ENCODE peak calls at places on chromosomes 5 and 9, in seven cellular contexts. Z is A549, I is tibial nerve, V is GM12878, C is HepG2, G is stomach, M is ovary. H is an unnamed sample.

GRCh38 chr5:16417392-16418074 is 48.1 kb downstream of the ZNF622 start:
- DNase-seq in Z (no peak), I (no peak), V (no peak), C (no peak), G (no peak), M (no peak), H (no peak)

GRCh38 chr5:3789519-3790193 is 194.0 kb downstream of the IRX1 start:
- DNase-seq in Z (no peak), I (no peak), V (no peak), C (no peak), G (no peak), M (no peak), H (no peak)

GRCh38 chr5:149053027-149053705 is 9.7 kb downstream of the SH3TC2 start:
- DNase-seq in Z (no peak), I (no peak), V (no peak), C (no peak), G (no peak), M (no peak), H (no peak)

GRCh38 chr5:45643051-45643450 is 53.1 kb downstream of the HCN1 start:
- DNase-seq in Z (no peak), I (no peak), V (no peak), C (no peak), G (no peak), M (no peak), H (no peak)

GRCh38 chr5:126884269-126884819 is 107.4 kb downstream of the LMNB1 start:
- DNase-seq in Z (no peak), I (no peak), V (no peak), C (no peak), G (no peak), M (no peak), H (no peak)

GRCh38 chr5:134993161-134993560 is 25.5 kb downstream of the CATSPER3 start:
- DNase-seq in Z (no peak), I (no peak), V (no peak), C (no peak), G (no peak), M (no peak), H (no peak)

GRCh38 chr9:98251554-98251953 is 3.9 kb downstream of the TBC1D2 start:
- DNase-seq in Z (peak; percentile 80), I (no peak), V (no peak), C (no peak), G (no peak), M (no peak), H (peak; percentile 40)

GRCh38 chr5:456351-457194 is 13.6 kb downstream of the EXOC3 start:
- DNase-seq in Z (no peak), I (no peak), V (no peak), C (no peak), G (peak; percentile 15), M (no peak), H (peak; percentile 58)

GRCh38 chr5:53031695-53032096 is 42.5 kb downstream of the ITGA2 start:
- DNase-seq in Z (peak; percentile 49), I (no peak), V (no peak), C (peak; percentile 89), G (no peak), M (no peak), H (no peak)

GRCh38 chr5:43627028-43627427 is 24.0 kb downstream of the NNT start:
- DNase-seq in Z (peak; percentile 68), I (peak; percentile 38), V (no peak), C (peak; percentile 70), G (no peak), M (no peak), H (no peak)

GRCh38 chr9:87123830-87124229 is 176.5 kb upstream of the GAS1 start:
- DNase-seq in Z (no peak), I (no peak), V (no peak), C (no peak), G (no peak), M (no peak), H (no peak)

GRCh38 chr9:99023229-99023628 is 79.5 kb downstream of the COL15A1 start:
- DNase-seq in Z (no peak), I (no peak), V (no peak), C (no peak), G (no peak), M (no peak), H (no peak)

GRCh38 chr9:23663946-23664345 is 162.1 kb downstream of the ELAVL2 start:
- DNase-seq in Z (no peak), I (no peak), V (no peak), C (no peak), G (no peak), M (no peak), H (no peak)

GRCh38 chr5:135350536-135350935 is 48.5 kb downstream of the MACROH2A1 start:
- DNase-seq in Z (no peak), I (no peak), V (no peak), C (no peak), G (no peak), M (no peak), H (no peak)

GRCh38 chr9:130333041-130334040 is 67.8 kb downstream of the HMCN2 start:
- DNase-seq in Z (no peak), I (no peak), V (no peak), C (no peak), G (no peak), M (no peak), H (peak; percentile 69)

GRCh38 chr5:1329111-1329579 is 15.8 kb downstream of the CLPTM1L start:
- DNase-seq in Z (no peak), I (no peak), V (no peak), C (no peak), G (no peak), M (no peak), H (no peak)

GRCh38 chr9:134215709-134216448 is 51.5 kb upstream of the RNU6ATAC start:
- DNase-seq in Z (no peak), I (no peak), V (no peak), C (peak; percentile 43), G (peak; percentile 40), M (peak; percentile 35), H (no peak)

GRCh38 chr5:149497357-149497756 is 53.9 kb downstream of the CSNK1A1 start:
- DNase-seq in Z (no peak), I (no peak), V (no peak), C (no peak), G (no peak), M (no peak), H (no peak)

GRCh38 chr9:80117031-80117430 is 545.3 kb downstream of the TLE4 start:
- DNase-seq in Z (no peak), I (no peak), V (no peak), C (no peak), G (no peak), M (no peak), H (no peak)

GRCh38 chr5:169933624-169934023 is 46.7 kb downstream of the INSYN2B start:
- DNase-seq in Z (no peak), I (no peak), V (no peak), C (no peak), G (no peak), M (no peak), H (no peak)

GRCh38 chr9:123686131-123686848 is 243.6 kb downstream of the DENND1A start:
- DNase-seq in Z (no peak), I (peak; percentile 8), V (no peak), C (no peak), G (no peak), M (no peak), H (peak; percentile 29)

GRCh38 chr9:23622396-23622795 is 203.6 kb downstream of the ELAVL2 start:
- DNase-seq in Z (no peak), I (no peak), V (no peak), C (no peak), G (no peak), M (no peak), H (no peak)

GRCh38 chr5:58717303-58718012 is 134.6 kb downstream of the RAB3C start:
- DNase-seq in Z (no peak), I (no peak), V (no peak), C (no peak), G (no peak), M (no peak), H (no peak)

GRCh38 chr5:10572451-10572850 is 8.6 kb downstream of the ANKRD33B start:
- DNase-seq in Z (no peak), I (no peak), V (no peak), C (no peak), G (peak; percentile 17), M (no peak), H (no peak)

GRCh38 chr5:108773330-108773729 is 25.6 kb downstream of the FER start:
- DNase-seq in Z (no peak), I (no peak), V (no peak), C (no peak), G (no peak), M (no peak), H (no peak)

DNA sequence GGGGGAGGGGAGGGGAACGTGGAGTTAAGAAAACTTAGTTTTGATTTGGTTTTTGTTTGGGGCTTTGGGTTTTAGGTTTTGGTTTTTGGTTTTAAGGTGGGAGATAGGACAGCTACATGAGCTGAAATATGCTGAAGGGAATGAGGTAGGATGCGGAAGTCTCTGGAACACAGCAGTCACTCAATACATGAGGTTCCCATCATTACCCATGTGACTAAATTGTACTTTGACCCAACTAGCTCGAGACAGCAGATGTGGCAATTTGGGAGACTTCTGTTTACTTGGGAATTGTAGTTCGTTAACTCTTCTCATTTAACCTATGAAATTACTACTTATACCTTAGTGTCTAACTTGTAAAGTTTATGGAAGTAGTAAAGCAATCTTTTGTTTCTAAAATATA is 124.2 kb downstream of the TLE1 start:
- DNase-seq in Z (no peak), I (no peak), V (no peak), C (peak; percentile 48), G (no peak), M (no peak), H (no peak)
- H3K9me3 ChIP-seq in Z (no peaks in the 10 kb centered on the region), I (no peaks in the 10 kb centered on the region), V (no peaks in the 10 kb centered on the region), C (no peaks in the 10 kb centered on the region), G (no peaks in the 10 kb centered on the region), M (no peaks in the 10 kb centered on the region), H (no peaks in the 10 kb centered on the region)

GRCh38 chr9:3848445-3849114 is 322.8 kb upstream of the RFX3 start:
- DNase-seq in Z (no peak), I (no peak), V (no peak), C (peak; percentile 4), G (no peak), M (no peak), H (no peak)
- TF ChIP-seq EP300 in Z (no peak), I (no peak), V (no peak), C (no peak), G (no peak), M (no peak), H (no peak)

DNA sequence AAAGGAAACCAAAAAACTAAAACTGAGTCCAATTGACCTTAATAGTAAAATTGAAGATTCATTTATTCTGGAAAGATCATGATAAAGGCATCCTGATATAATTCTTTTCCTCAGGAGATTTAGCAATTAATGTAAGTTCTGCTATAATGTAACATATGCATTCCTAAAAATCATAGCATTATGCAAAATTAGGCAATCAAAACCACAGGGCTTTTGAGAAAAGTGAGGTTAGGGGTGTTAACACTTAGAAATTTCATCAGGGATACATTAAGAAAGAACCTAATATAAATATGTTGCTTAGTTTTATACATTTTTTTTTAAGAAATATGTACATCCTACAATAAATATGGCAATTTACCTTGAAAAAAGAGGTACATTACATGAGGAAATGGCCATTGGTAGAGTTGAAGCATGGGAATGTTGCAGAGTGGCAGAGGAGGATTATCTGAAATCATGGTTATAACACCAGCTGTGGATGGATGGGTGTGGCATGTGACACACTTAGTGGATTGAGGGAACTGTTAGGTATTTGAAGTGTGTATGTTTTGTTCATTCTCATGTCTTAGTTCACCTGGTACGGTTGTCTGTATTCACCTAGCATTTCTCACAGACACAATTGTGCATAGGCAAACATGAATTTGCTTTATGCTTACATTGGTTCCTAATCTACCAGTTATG is 51.1 kb downstream of the CCNH start:
- DNase-seq in Z (no peak), I (no peak), V (no peak), C (no peak), G (no peak), M (no peak), H (no peak)
- TF ChIP-seq POLR2A in Z (no peak), I (no peak), V (no peak), C (no peak), G (no peak), M (no peak), H (no peak)

GRCh38 chr5:68932830-68933434 is 160.9 kb upstream of the SLC30A5 start:
- DNase-seq in Z (no peak), I (no peak), V (no peak), C (no peak), G (no peak), M (no peak), H (no peak)
- H3K9me3 ChIP-seq in Z (peaks cover 9% of the 10 kb centered on the region), I (no peaks in the 10 kb centered on the region), V (peaks cover 5% of the 10 kb centered on the region), C (peaks cover 20% of the 10 kb centered on the region), G (peaks cover 21% of the 10 kb centered on the region), M (peaks cover 4% of the 10 kb centered on the region), H (no peaks in the 10 kb centered on the region)

H was measured in upper lobe of left lung.